ENCODE peak calls at places on chromosomes 3 and 15, in nine cellular contexts. One of them, this sample, is unnamed. For H3K36me3, the result is how much of the 10 kb centered on the place peaks cover.

GRCh38 chr3:52771702-52772101 is 962 bp upstream of the NEK4 start:
- DNase-seq in SK-N-SH: no peak
- DNase-seq in endodermal cell: no peak
- DNase-seq in stomach: no peak
- DNase-seq in brain microvascular endothelial cell: no peak
- DNase-seq in PC-9: no peak
- DNase-seq in psoas muscle: no peak
- DNase-seq in prostate gland: no peak
- DNase-seq in hepatocyte: no peak
- DNase-seq in this sample: no peak

GRCh38 chr15:69912116-69912515 is 185.6 kb downstream of the TLE3 start:
- DNase-seq in SK-N-SH: no peak
- DNase-seq in endodermal cell: peak
- DNase-seq in stomach: no peak
- DNase-seq in brain microvascular endothelial cell: no peak
- DNase-seq in PC-9: no peak
- DNase-seq in psoas muscle: no peak
- DNase-seq in prostate gland: no peak
- DNase-seq in hepatocyte: no peak
- DNase-seq in this sample: no peak

GRCh38 chr15:97868964-97869363 is 91.5 kb upstream of the ARRDC4 start:
- DNase-seq in SK-N-SH: no peak
- DNase-seq in endodermal cell: no peak
- DNase-seq in stomach: no peak
- DNase-seq in brain microvascular endothelial cell: no peak
- DNase-seq in PC-9: no peak
- DNase-seq in psoas muscle: no peak
- DNase-seq in prostate gland: no peak
- DNase-seq in hepatocyte: no peak
- DNase-seq in this sample: no peak

GRCh38 chr3:156463123-156463522 is 91.8 kb downstream of the SSR3 start:
- DNase-seq in SK-N-SH: no peak
- DNase-seq in endodermal cell: no peak
- DNase-seq in stomach: no peak
- DNase-seq in brain microvascular endothelial cell: no peak
- DNase-seq in PC-9: no peak
- DNase-seq in psoas muscle: no peak
- DNase-seq in prostate gland: no peak
- DNase-seq in hepatocyte: no peak
- DNase-seq in this sample: no peak

GRCh38 chr3:95627697-95628096 is 1186.7 kb upstream of the EPHA6 start:
- DNase-seq in SK-N-SH: no peak
- DNase-seq in endodermal cell: no peak
- DNase-seq in stomach: no peak
- DNase-seq in brain microvascular endothelial cell: no peak
- DNase-seq in PC-9: no peak
- DNase-seq in psoas muscle: no peak
- DNase-seq in prostate gland: no peak
- DNase-seq in hepatocyte: no peak
- DNase-seq in this sample: no peak

GRCh38 chr3:34183581-34184313 is 385.3 kb downstream of the PDCD6IP start:
- DNase-seq in SK-N-SH: no peak
- DNase-seq in endodermal cell: no peak
- DNase-seq in stomach: no peak
- DNase-seq in brain microvascular endothelial cell: no peak
- DNase-seq in PC-9: no peak
- DNase-seq in psoas muscle: no peak
- DNase-seq in prostate gland: no peak
- DNase-seq in hepatocyte: no peak
- DNase-seq in this sample: no peak

GRCh38 chr3:46695962-46696922 is 2.8 kb upstream of the ALS2CL start:
- DNase-seq in SK-N-SH: no peak
- DNase-seq in endodermal cell: no peak
- DNase-seq in stomach: no peak
- DNase-seq in brain microvascular endothelial cell: peak
- DNase-seq in PC-9: no peak
- DNase-seq in psoas muscle: peak
- DNase-seq in prostate gland: no peak
- DNase-seq in hepatocyte: peak
- DNase-seq in this sample: peak

GRCh38 chr15:77329202-77329601 is 90.7 kb downstream of the PEAK1 start:
- DNase-seq in SK-N-SH: no peak
- DNase-seq in endodermal cell: no peak
- DNase-seq in stomach: no peak
- DNase-seq in brain microvascular endothelial cell: no peak
- DNase-seq in PC-9: no peak
- DNase-seq in psoas muscle: no peak
- DNase-seq in prostate gland: no peak
- DNase-seq in hepatocyte: no peak
- DNase-seq in this sample: no peak

GRCh38 chr3:22634450-22634849 is 568.7 kb upstream of the UBE2E2 start:
- DNase-seq in SK-N-SH: no peak
- DNase-seq in endodermal cell: no peak
- DNase-seq in stomach: no peak
- DNase-seq in brain microvascular endothelial cell: no peak
- DNase-seq in PC-9: no peak
- DNase-seq in psoas muscle: no peak
- DNase-seq in prostate gland: no peak
- DNase-seq in hepatocyte: no peak
- DNase-seq in this sample: no peak

GRCh38 chr3:97232635-97233034 is 418.2 kb downstream of the EPHA6 start:
- DNase-seq in SK-N-SH: no peak
- DNase-seq in endodermal cell: no peak
- DNase-seq in stomach: peak
- DNase-seq in brain microvascular endothelial cell: no peak
- DNase-seq in PC-9: peak
- DNase-seq in psoas muscle: no peak
- DNase-seq in prostate gland: peak
- DNase-seq in hepatocyte: peak
- DNase-seq in this sample: peak

GRCh38 chr3:50324351-50325144 is 2.0 kb upstream of the HYAL2 start:
- DNase-seq in SK-N-SH: peak
- DNase-seq in endodermal cell: peak
- DNase-seq in stomach: peak
- DNase-seq in brain microvascular endothelial cell: peak
- DNase-seq in PC-9: peak
- DNase-seq in psoas muscle: peak
- DNase-seq in prostate gland: peak
- DNase-seq in hepatocyte: peak
- DNase-seq in this sample: peak

GRCh38 chr15:79209690-79210089 is 72.8 kb upstream of the ANKRD34C start:
- DNase-seq in SK-N-SH: peak
- DNase-seq in endodermal cell: peak
- DNase-seq in stomach: no peak
- DNase-seq in brain microvascular endothelial cell: no peak
- DNase-seq in PC-9: no peak
- DNase-seq in psoas muscle: no peak
- DNase-seq in prostate gland: no peak
- DNase-seq in hepatocyte: peak
- DNase-seq in this sample: no peak

GRCh38 chr3:33372218-33373081 is 67.8 kb downstream of the UBP1 start:
- DNase-seq in SK-N-SH: peak
- DNase-seq in endodermal cell: peak
- DNase-seq in stomach: peak
- DNase-seq in brain microvascular endothelial cell: peak
- DNase-seq in PC-9: no peak
- DNase-seq in psoas muscle: no peak
- DNase-seq in prostate gland: peak
- DNase-seq in hepatocyte: peak
- DNase-seq in this sample: peak

GRCh38 chr3:158909870-158910269 is 108.0 kb downstream of the MFSD1 start:
- DNase-seq in SK-N-SH: no peak
- DNase-seq in endodermal cell: no peak
- DNase-seq in stomach: no peak
- DNase-seq in brain microvascular endothelial cell: peak
- DNase-seq in PC-9: no peak
- DNase-seq in psoas muscle: no peak
- DNase-seq in prostate gland: no peak
- DNase-seq in hepatocyte: no peak
- DNase-seq in this sample: no peak

GRCh38 chr3:111590096-111590491 is 5.1 kb downstream of the ZBED2 start:
- DNase-seq in SK-N-SH: no peak
- DNase-seq in endodermal cell: no peak
- DNase-seq in stomach: no peak
- DNase-seq in brain microvascular endothelial cell: no peak
- DNase-seq in PC-9: peak
- DNase-seq in psoas muscle: no peak
- DNase-seq in prostate gland: no peak
- DNase-seq in hepatocyte: no peak
- DNase-seq in this sample: peak

GRCh38 chr3:136954980-136955780 is 2.6 kb upstream of the IL20RB start:
- DNase-seq in SK-N-SH: no peak
- DNase-seq in endodermal cell: no peak
- DNase-seq in stomach: no peak
- DNase-seq in brain microvascular endothelial cell: no peak
- DNase-seq in PC-9: no peak
- DNase-seq in psoas muscle: no peak
- DNase-seq in prostate gland: no peak
- DNase-seq in hepatocyte: no peak
- DNase-seq in this sample: no peak

DNA sequence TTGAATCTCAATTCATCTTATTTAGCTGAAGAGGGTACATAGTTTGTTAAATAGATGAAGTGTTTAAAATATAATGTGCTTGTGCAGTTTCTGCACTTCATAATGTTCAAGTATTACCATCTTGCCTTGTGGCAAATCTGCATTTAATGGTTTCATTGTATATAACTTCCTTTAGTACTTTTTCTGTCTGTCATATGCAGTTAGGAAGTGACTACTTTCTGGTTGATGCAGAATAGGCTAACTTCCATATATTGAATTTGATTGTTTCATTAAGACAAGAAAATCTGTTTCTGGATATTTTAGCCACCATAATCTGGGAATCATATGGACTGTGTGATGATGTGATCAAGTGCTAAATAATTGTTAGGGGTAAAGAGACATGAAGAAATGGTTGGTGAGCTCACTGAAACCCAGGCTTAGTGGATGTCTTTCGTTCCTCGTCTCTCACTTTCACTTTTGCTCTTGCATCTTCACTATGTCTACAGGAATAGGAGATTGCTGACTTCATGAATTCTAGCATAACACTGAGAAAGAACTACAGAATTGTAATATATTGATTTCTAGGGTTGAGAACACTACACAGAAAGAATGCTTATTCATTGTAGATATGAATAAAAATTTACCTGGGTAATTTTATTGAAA is 3.5 kb upstream of the MNS1 start:
- DNase-seq in SK-N-SH: no peak
- DNase-seq in endodermal cell: no peak
- DNase-seq in stomach: no peak
- DNase-seq in brain microvascular endothelial cell: no peak
- DNase-seq in PC-9: no peak
- DNase-seq in psoas muscle: no peak
- DNase-seq in prostate gland: no peak
- DNase-seq in hepatocyte: no peak
- DNase-seq in this sample: no peak
- H3K4me3 ChIP-seq in SK-N-SH: no peak
- H3K4me3 ChIP-seq in endodermal cell: no peak
- H3K4me3 ChIP-seq in stomach: peak
- H3K4me3 ChIP-seq in brain microvascular endothelial cell: no peak
- H3K4me3 ChIP-seq in PC-9: no peak
- H3K4me3 ChIP-seq in psoas muscle: no peak
- H3K4me3 ChIP-seq in prostate gland: no peak
- H3K4me3 ChIP-seq in hepatocyte: no peak
- H3K4me3 ChIP-seq in this sample: no peak

GRCh38 chr15:62549345-62549970 is 384.4 kb upstream of the C2CD4B start:
- DNase-seq in SK-N-SH: peak
- DNase-seq in endodermal cell: peak
- DNase-seq in stomach: peak
- DNase-seq in brain microvascular endothelial cell: peak
- DNase-seq in PC-9: no peak
- DNase-seq in psoas muscle: no peak
- DNase-seq in prostate gland: no peak
- DNase-seq in hepatocyte: peak
- DNase-seq in this sample: peak
- TF ChIP-seq CTCF in SK-N-SH: peak
- TF ChIP-seq CTCF in endodermal cell: peak
- TF ChIP-seq CTCF in stomach: no peak
- TF ChIP-seq CTCF in brain microvascular endothelial cell: peak
- TF ChIP-seq CTCF in PC-9: peak
- TF ChIP-seq CTCF in psoas muscle: peak
- TF ChIP-seq CTCF in prostate gland: no peak
- TF ChIP-seq CTCF in hepatocyte: peak
- TF ChIP-seq CTCF in this sample: peak

GRCh38 chr3:138863776-138864113 is 29.0 kb upstream of the PIK3CB start:
- DNase-seq in SK-N-SH: no peak
- DNase-seq in endodermal cell: no peak
- DNase-seq in stomach: no peak
- DNase-seq in brain microvascular endothelial cell: no peak
- DNase-seq in PC-9: no peak
- DNase-seq in psoas muscle: no peak
- DNase-seq in prostate gland: no peak
- DNase-seq in hepatocyte: no peak
- DNase-seq in this sample: no peak
- H3K36me3 ChIP-seq in SK-N-SH: under half
- H3K36me3 ChIP-seq in endodermal cell: under half
- H3K36me3 ChIP-seq in stomach: under half
- H3K36me3 ChIP-seq in brain microvascular endothelial cell: under half
- H3K36me3 ChIP-seq in PC-9: under half
- H3K36me3 ChIP-seq in psoas muscle: under half
- H3K36me3 ChIP-seq in prostate gland: under half
- H3K36me3 ChIP-seq in hepatocyte: under half
- H3K36me3 ChIP-seq in this sample: under half

GRCh38 chr3:184158394-184158793 is 3.2 kb downstream of the DVL3 start:
- DNase-seq in SK-N-SH: no peak
- DNase-seq in endodermal cell: no peak
- DNase-seq in stomach: no peak
- DNase-seq in brain microvascular endothelial cell: no peak
- DNase-seq in PC-9: no peak
- DNase-seq in psoas muscle: no peak
- DNase-seq in prostate gland: no peak
- DNase-seq in hepatocyte: no peak
- DNase-seq in this sample: no peak
- H3K4me3 ChIP-seq in SK-N-SH: no peak
- H3K4me3 ChIP-seq in endodermal cell: no peak
- H3K4me3 ChIP-seq in stomach: no peak
- H3K4me3 ChIP-seq in brain microvascular endothelial cell: no peak
- H3K4me3 ChIP-seq in PC-9: no peak
- H3K4me3 ChIP-seq in psoas muscle: peak
- H3K4me3 ChIP-seq in prostate gland: no peak
- H3K4me3 ChIP-seq in hepatocyte: no peak
- H3K4me3 ChIP-seq in this sample: no peak

GRCh38 chr3:139522421-139522820 is 17.1 kb downstream of the RBP1 start:
- DNase-seq in SK-N-SH: no peak
- DNase-seq in endodermal cell: peak
- DNase-seq in stomach: no peak
- DNase-seq in brain microvascular endothelial cell: no peak
- DNase-seq in PC-9: no peak
- DNase-seq in psoas muscle: no peak
- DNase-seq in prostate gland: no peak
- DNase-seq in hepatocyte: no peak
- DNase-seq in this sample: no peak
- TF ChIP-seq CTCF in SK-N-SH: peak
- TF ChIP-seq CTCF in endodermal cell: peak
- TF ChIP-seq CTCF in stomach: no peak
- TF ChIP-seq CTCF in brain microvascular endothelial cell: peak
- TF ChIP-seq CTCF in PC-9: no peak
- TF ChIP-seq CTCF in psoas muscle: no peak
- TF ChIP-seq CTCF in prostate gland: no peak
- TF ChIP-seq CTCF in hepatocyte: no peak
- TF ChIP-seq CTCF in this sample: peak

This sample was measured in bronchial epithelial cell.